ENCODE peak calls at places on chromosomes 6 and 20, in nine cellular contexts. One of them, this sample, is unnamed.

GRCh38 chr6:42742116-42742894 is 3.6 kb downstream of the TBCC start:
- DNase-seq in uterus: no peak
- DNase-seq in ovary: no peak
- DNase-seq in HCT116: no peak
- DNase-seq in esophagus squamous epithelium: no peak
- DNase-seq in heart left ventricle: no peak
- DNase-seq in adrenal gland: no peak
- DNase-seq in tibial nerve: no peak
- DNase-seq in IMR-90: peak
- DNase-seq in this sample: no peak

GRCh38 chr6:22451960-22452359 is 117.4 kb upstream of the HDGFL1 start:
- DNase-seq in IMR-90: no peak
- DNase-seq in heart left ventricle: no peak
- DNase-seq in adrenal gland: no peak
- DNase-seq in uterus: no peak
- DNase-seq in HCT116: no peak
- DNase-seq in ovary: no peak
- DNase-seq in tibial nerve: no peak
- DNase-seq in esophagus squamous epithelium: no peak
- DNase-seq in this sample: no peak

GRCh38 chr6:48535569-48535968 is 424.6 kb upstream of the PTCHD4 start:
- DNase-seq in IMR-90: peak
- DNase-seq in esophagus squamous epithelium: no peak
- DNase-seq in uterus: no peak
- DNase-seq in HCT116: no peak
- DNase-seq in heart left ventricle: no peak
- DNase-seq in tibial nerve: no peak
- DNase-seq in adrenal gland: no peak
- DNase-seq in ovary: no peak
- DNase-seq in this sample: no peak

GRCh38 chr20:21505810-21506530 is 7.9 kb downstream of the NKX2-2 start:
- DNase-seq in tibial nerve: no peak
- DNase-seq in HCT116: peak
- DNase-seq in esophagus squamous epithelium: no peak
- DNase-seq in adrenal gland: peak
- DNase-seq in uterus: no peak
- DNase-seq in heart left ventricle: peak
- DNase-seq in IMR-90: peak
- DNase-seq in ovary: peak
- DNase-seq in this sample: peak

GRCh38 chr20:21286775-21287174 is 16.4 kb upstream of the XRN2 start:
- DNase-seq in IMR-90: no peak
- DNase-seq in adrenal gland: no peak
- DNase-seq in heart left ventricle: no peak
- DNase-seq in uterus: no peak
- DNase-seq in ovary: no peak
- DNase-seq in HCT116: no peak
- DNase-seq in esophagus squamous epithelium: no peak
- DNase-seq in tibial nerve: no peak
- DNase-seq in this sample: no peak

GRCh38 chr20:8271727-8272126 is 139.7 kb downstream of the PLCB1 start:
- DNase-seq in HCT116: no peak
- DNase-seq in uterus: no peak
- DNase-seq in ovary: no peak
- DNase-seq in heart left ventricle: no peak
- DNase-seq in IMR-90: peak
- DNase-seq in esophagus squamous epithelium: no peak
- DNase-seq in tibial nerve: no peak
- DNase-seq in adrenal gland: no peak
- DNase-seq in this sample: no peak

GRCh38 chr20:2804041-2804828 is 3.8 kb upstream of the CPXM1 start:
- DNase-seq in IMR-90: no peak
- DNase-seq in tibial nerve: no peak
- DNase-seq in ovary: no peak
- DNase-seq in HCT116: no peak
- DNase-seq in heart left ventricle: no peak
- DNase-seq in esophagus squamous epithelium: no peak
- DNase-seq in uterus: no peak
- DNase-seq in adrenal gland: no peak
- DNase-seq in this sample: no peak

GRCh38 chr6:56550307-56550706 is 92.4 kb downstream of the DST start:
- DNase-seq in ovary: no peak
- DNase-seq in adrenal gland: no peak
- DNase-seq in HCT116: no peak
- DNase-seq in uterus: no peak
- DNase-seq in tibial nerve: no peak
- DNase-seq in IMR-90: no peak
- DNase-seq in esophagus squamous epithelium: no peak
- DNase-seq in heart left ventricle: no peak
- DNase-seq in this sample: no peak

GRCh38 chr6:38489951-38490350 is 149.8 kb downstream of the BTBD9 start:
- DNase-seq in uterus: no peak
- DNase-seq in ovary: no peak
- DNase-seq in tibial nerve: no peak
- DNase-seq in HCT116: no peak
- DNase-seq in heart left ventricle: no peak
- DNase-seq in IMR-90: peak
- DNase-seq in adrenal gland: no peak
- DNase-seq in esophagus squamous epithelium: no peak
- DNase-seq in this sample: no peak

GRCh38 chr6:89952696-89953095 is 58.4 kb downstream of the GJA10 start:
- DNase-seq in tibial nerve: no peak
- DNase-seq in heart left ventricle: no peak
- DNase-seq in uterus: no peak
- DNase-seq in esophagus squamous epithelium: no peak
- DNase-seq in IMR-90: peak
- DNase-seq in HCT116: no peak
- DNase-seq in adrenal gland: no peak
- DNase-seq in ovary: no peak
- DNase-seq in this sample: peak

GRCh38 chr6:160301341-160301740 is 42.7 kb upstream of the SLC22A2 start:
- DNase-seq in ovary: no peak
- DNase-seq in HCT116: no peak
- DNase-seq in tibial nerve: no peak
- DNase-seq in uterus: no peak
- DNase-seq in esophagus squamous epithelium: no peak
- DNase-seq in heart left ventricle: no peak
- DNase-seq in adrenal gland: no peak
- DNase-seq in IMR-90: no peak
- DNase-seq in this sample: no peak

GRCh38 chr6:167847936-167848335 is 21.2 kb downstream of the AFDN start:
- DNase-seq in esophagus squamous epithelium: no peak
- DNase-seq in heart left ventricle: no peak
- DNase-seq in ovary: no peak
- DNase-seq in IMR-90: no peak
- DNase-seq in uterus: no peak
- DNase-seq in adrenal gland: no peak
- DNase-seq in tibial nerve: no peak
- DNase-seq in HCT116: no peak
- DNase-seq in this sample: no peak

GRCh38 chr6:45780523-45780922 is 235.1 kb downstream of the CLIC5 start:
- DNase-seq in ovary: no peak
- DNase-seq in esophagus squamous epithelium: no peak
- DNase-seq in HCT116: no peak
- DNase-seq in adrenal gland: no peak
- DNase-seq in tibial nerve: no peak
- DNase-seq in IMR-90: no peak
- DNase-seq in heart left ventricle: no peak
- DNase-seq in uterus: no peak
- DNase-seq in this sample: no peak

GRCh38 chr6:140436023-140436811 is 1061.8 kb upstream of the CITED2 start:
- DNase-seq in adrenal gland: no peak
- DNase-seq in esophagus squamous epithelium: no peak
- DNase-seq in IMR-90: peak
- DNase-seq in tibial nerve: no peak
- DNase-seq in heart left ventricle: no peak
- DNase-seq in HCT116: no peak
- DNase-seq in uterus: no peak
- DNase-seq in ovary: no peak
- DNase-seq in this sample: no peak

GRCh38 chr20:24418731-24419130 is 50.7 kb upstream of the SYNDIG1 start:
- DNase-seq in tibial nerve: no peak
- DNase-seq in uterus: no peak
- DNase-seq in esophagus squamous epithelium: no peak
- DNase-seq in adrenal gland: no peak
- DNase-seq in heart left ventricle: no peak
- DNase-seq in IMR-90: no peak
- DNase-seq in HCT116: no peak
- DNase-seq in ovary: no peak
- DNase-seq in this sample: no peak

GRCh38 chr6:128118401-128118800 is 217.5 kb upstream of the THEMIS start:
- DNase-seq in IMR-90: peak
- DNase-seq in HCT116: no peak
- DNase-seq in tibial nerve: no peak
- DNase-seq in heart left ventricle: no peak
- DNase-seq in esophagus squamous epithelium: no peak
- DNase-seq in uterus: no peak
- DNase-seq in ovary: no peak
- DNase-seq in adrenal gland: no peak
- DNase-seq in this sample: no peak

GRCh38 chr6:132749111-132749510 is 8.6 kb downstream of the VNN2 start:
- DNase-seq in tibial nerve: peak
- DNase-seq in heart left ventricle: no peak
- DNase-seq in ovary: no peak
- DNase-seq in HCT116: no peak
- DNase-seq in IMR-90: peak
- DNase-seq in adrenal gland: no peak
- DNase-seq in esophagus squamous epithelium: no peak
- DNase-seq in uterus: no peak
- DNase-seq in this sample: no peak

GRCh38 chr6:2861071-2861821 is 19.6 kb upstream of the SERPINB1 start:
- DNase-seq in esophagus squamous epithelium: no peak
- DNase-seq in ovary: no peak
- DNase-seq in adrenal gland: no peak
- DNase-seq in tibial nerve: no peak
- DNase-seq in HCT116: no peak
- DNase-seq in heart left ventricle: no peak
- DNase-seq in uterus: no peak
- DNase-seq in IMR-90: no peak
- DNase-seq in this sample: no peak
- TF ChIP-seq POLR2A in esophagus squamous epithelium: peak
- TF ChIP-seq POLR2A in ovary: no peak
- TF ChIP-seq POLR2A in adrenal gland: no peak
- TF ChIP-seq POLR2A in tibial nerve: no peak
- TF ChIP-seq POLR2A in HCT116: no peak
- TF ChIP-seq POLR2A in heart left ventricle: no peak
- TF ChIP-seq POLR2A in uterus: no peak
- TF ChIP-seq POLR2A in IMR-90: no peak
- TF ChIP-seq POLR2A in this sample: no peak

DNA sequence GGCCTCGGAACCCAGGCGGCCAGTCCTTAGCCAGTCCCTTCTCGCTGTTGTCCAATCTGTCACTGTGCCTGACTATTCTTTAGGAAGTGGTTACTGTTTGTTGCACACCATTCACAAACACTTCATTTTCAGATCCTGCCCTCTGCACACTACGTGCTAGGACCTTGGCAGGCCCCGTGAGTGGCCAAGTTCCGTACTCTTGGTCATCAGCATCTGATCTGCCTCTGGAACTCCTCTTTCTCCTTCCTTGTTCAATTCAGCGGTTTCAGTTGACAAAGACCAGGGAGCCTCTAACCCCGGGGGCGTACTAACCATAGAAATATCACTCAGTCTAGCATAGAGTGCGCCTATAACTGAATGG is 137.3 kb downstream of the LY86 start:
- DNase-seq in HCT116: no peak
- DNase-seq in heart left ventricle: no peak
- DNase-seq in IMR-90: no peak
- DNase-seq in tibial nerve: no peak
- DNase-seq in uterus: no peak
- DNase-seq in esophagus squamous epithelium: no peak
- DNase-seq in ovary: no peak
- DNase-seq in adrenal gland: no peak
- DNase-seq in this sample: no peak
- H3K27ac ChIP-seq in HCT116: no peak
- H3K27ac ChIP-seq in heart left ventricle: peak
- H3K27ac ChIP-seq in IMR-90: no peak
- H3K27ac ChIP-seq in tibial nerve: peak
- H3K27ac ChIP-seq in uterus: peak
- H3K27ac ChIP-seq in esophagus squamous epithelium: peak
- H3K27ac ChIP-seq in ovary: no peak
- H3K27ac ChIP-seq in adrenal gland: no peak
- H3K27ac ChIP-seq in this sample: peak

DNA sequence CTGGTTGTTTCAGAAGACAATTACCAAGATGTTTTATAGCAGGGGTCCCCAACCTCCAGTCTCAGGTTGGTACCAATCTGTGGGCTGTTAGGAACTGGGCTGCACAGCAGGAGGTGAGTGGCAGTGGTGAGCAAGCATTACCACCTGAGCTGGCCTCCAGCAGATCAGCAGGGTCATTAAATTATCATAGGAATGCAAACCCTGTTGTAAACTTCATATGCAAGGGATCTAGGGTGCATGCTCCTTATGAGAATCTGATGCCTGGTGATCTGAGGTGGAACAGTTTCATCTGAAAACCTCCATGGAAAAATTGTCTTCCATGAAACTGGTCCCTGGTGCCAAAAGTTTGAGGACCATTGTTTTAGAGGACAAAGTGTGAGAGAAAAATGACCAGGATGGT is 240.6 kb downstream of the GRM1 start:
- DNase-seq in tibial nerve: no peak
- DNase-seq in ovary: no peak
- DNase-seq in IMR-90: no peak
- DNase-seq in uterus: no peak
- DNase-seq in HCT116: no peak
- DNase-seq in heart left ventricle: no peak
- DNase-seq in esophagus squamous epithelium: no peak
- DNase-seq in adrenal gland: no peak
- DNase-seq in this sample: no peak
- H3K4me3 ChIP-seq in tibial nerve: no peak
- H3K4me3 ChIP-seq in ovary: no peak
- H3K4me3 ChIP-seq in IMR-90: no peak
- H3K4me3 ChIP-seq in uterus: no peak
- H3K4me3 ChIP-seq in HCT116: no peak
- H3K4me3 ChIP-seq in heart left ventricle: no peak
- H3K4me3 ChIP-seq in esophagus squamous epithelium: no peak
- H3K4me3 ChIP-seq in adrenal gland: no peak
- H3K4me3 ChIP-seq in this sample: no peak

DNA sequence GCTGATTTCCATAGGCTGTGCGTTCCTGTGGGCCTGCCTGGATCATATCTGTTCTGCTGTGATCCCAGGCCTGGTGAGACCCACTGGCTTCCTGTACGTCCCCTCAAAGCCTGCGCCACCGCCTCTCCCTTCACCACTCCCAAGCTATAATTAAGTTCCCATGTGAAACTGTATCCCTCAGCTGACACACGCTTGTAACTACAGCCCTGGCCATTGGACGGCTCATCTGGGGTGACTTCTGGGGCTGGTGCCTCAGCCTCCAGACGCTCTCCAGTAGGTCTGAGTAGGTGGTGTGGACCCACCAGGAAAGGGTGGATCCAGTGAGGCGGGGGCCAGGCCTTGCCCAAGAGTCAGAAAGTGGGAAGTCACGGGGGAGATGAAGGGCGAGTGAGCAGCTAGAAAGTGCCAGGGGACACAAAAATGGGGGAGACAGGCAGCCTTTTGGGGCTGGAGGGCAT is 21.0 kb downstream of the PPARD start:
- DNase-seq in esophagus squamous epithelium: no peak
- DNase-seq in heart left ventricle: no peak
- DNase-seq in HCT116: no peak
- DNase-seq in tibial nerve: no peak
- DNase-seq in uterus: no peak
- DNase-seq in ovary: no peak
- DNase-seq in IMR-90: peak
- DNase-seq in adrenal gland: no peak
- DNase-seq in this sample: no peak
- TF ChIP-seq POLR2A in esophagus squamous epithelium: no peak
- TF ChIP-seq POLR2A in heart left ventricle: no peak
- TF ChIP-seq POLR2A in HCT116: no peak
- TF ChIP-seq POLR2A in tibial nerve: no peak
- TF ChIP-seq POLR2A in uterus: no peak
- TF ChIP-seq POLR2A in ovary: no peak
- TF ChIP-seq POLR2A in IMR-90: no peak
- TF ChIP-seq POLR2A in adrenal gland: no peak
- TF ChIP-seq POLR2A in this sample: no peak

GRCh38 chr6:50819527-50819905 is 845 bp downstream of the TFAP2B start:
- DNase-seq in tibial nerve: no peak
- DNase-seq in HCT116: no peak
- DNase-seq in ovary: no peak
- DNase-seq in esophagus squamous epithelium: no peak
- DNase-seq in uterus: no peak
- DNase-seq in adrenal gland: no peak
- DNase-seq in heart left ventricle: no peak
- DNase-seq in IMR-90: no peak
- DNase-seq in this sample: no peak
- H3K27ac ChIP-seq in tibial nerve: peak
- H3K27ac ChIP-seq in HCT116: no peak
- H3K27ac ChIP-seq in ovary: no peak
- H3K27ac ChIP-seq in esophagus squamous epithelium: peak
- H3K27ac ChIP-seq in uterus: no peak
- H3K27ac ChIP-seq in adrenal gland: no peak
- H3K27ac ChIP-seq in heart left ventricle: no peak
- H3K27ac ChIP-seq in IMR-90: no peak
- H3K27ac ChIP-seq in this sample: no peak